ENCODE peak calls at places on chromosomes 7 and 10, in six cellular contexts. O, L, Y, D, R and F are unnamed samples.

GRCh38 chr7:29332875-29333482 is 138.4 kb downstream of the CHN2 start:
- DNase-seq in R (no peak), L (no peak), Y (no peak), O (no peak), D (no peak), F (no peak)

GRCh38 chr10:61456095-61456789 is 3.1 kb upstream of the TMEM26 start:
- DNase-seq in R (no peak), L (peak), O (no peak), Y (no peak), D (no peak), F (no peak)

GRCh38 chr7:134865001-134865845 is 85.8 kb downstream of the CALD1 start:
- DNase-seq in R (no peak), O (peak), Y (no peak), L (peak), D (no peak), F (no peak)

GRCh38 chr7:23712368-23713284 is 2.6 kb downstream of the STK31 start:
- DNase-seq in R (no peak), L (peak), Y (no peak), O (peak), D (no peak), F (peak)

GRCh38 chr10:80501913-80502521 is 35.7 kb upstream of the SH2D4B start:
- DNase-seq in O (peak), L (no peak), Y (no peak), R (no peak), D (no peak), F (no peak)

GRCh38 chr7:112006071-112006470 is 200.1 kb downstream of the DOCK4 start:
- DNase-seq in D (no peak), R (no peak), Y (no peak), O (no peak), L (no peak), F (no peak)

GRCh38 chr7:100166966-100167911 is 1.2 kb downstream of the GAL3ST4 start:
- DNase-seq in Y (no peak), D (no peak), L (no peak), O (no peak), R (no peak), F (no peak)

GRCh38 chr10:119602241-119603095 is 5.7 kb upstream of the TIAL1 start:
- DNase-seq in R (no peak), D (peak), O (peak), L (no peak), Y (no peak), F (no peak)

GRCh38 chr7:139673230-139673629 is 104.6 kb downstream of the HIPK2 start:
- DNase-seq in O (no peak), D (no peak), Y (no peak), R (no peak), L (no peak), F (no peak)

GRCh38 chr10:51530540-51530939 is 168.9 kb downstream of the CSTF2T start:
- DNase-seq in L (no peak), D (no peak), O (no peak), Y (no peak), R (no peak), F (no peak)

GRCh38 chr10:51528527-51528926 is 170.9 kb downstream of the CSTF2T start:
- DNase-seq in R (no peak), L (no peak), O (no peak), Y (no peak), D (no peak), F (no peak)

GRCh38 chr10:51527806-51528205 is 171.6 kb downstream of the CSTF2T start:
- DNase-seq in L (no peak), O (no peak), D (no peak), R (no peak), Y (no peak), F (no peak)

DNA sequence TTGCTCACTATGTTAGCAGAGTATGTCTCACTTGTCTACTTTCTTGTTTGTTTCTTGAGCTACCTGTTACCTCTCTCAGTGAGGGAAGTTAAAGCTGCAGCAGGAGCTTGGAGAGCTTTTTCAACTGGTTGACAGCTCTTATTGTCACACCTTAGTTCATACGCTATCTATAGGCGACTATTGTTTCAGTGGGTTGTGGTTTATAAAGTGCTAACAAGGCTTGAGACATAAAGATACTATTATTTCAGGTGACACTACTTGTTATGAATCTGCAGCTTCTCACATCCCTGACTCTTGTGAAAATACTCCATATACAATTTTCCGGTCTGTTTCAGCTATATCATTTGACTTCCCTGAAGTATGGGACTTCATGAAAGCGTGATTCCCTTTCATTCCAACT is 167.4 kb downstream of the CSTF2T start:
- DNase-seq in L (no peak), D (no peak), Y (no peak), R (no peak), O (no peak), F (no peak)
- H3K27ac ChIP-seq in L (no peak), D (no peak), Y (no peak), R (no peak), O (no peak), F (no peak)

DNA sequence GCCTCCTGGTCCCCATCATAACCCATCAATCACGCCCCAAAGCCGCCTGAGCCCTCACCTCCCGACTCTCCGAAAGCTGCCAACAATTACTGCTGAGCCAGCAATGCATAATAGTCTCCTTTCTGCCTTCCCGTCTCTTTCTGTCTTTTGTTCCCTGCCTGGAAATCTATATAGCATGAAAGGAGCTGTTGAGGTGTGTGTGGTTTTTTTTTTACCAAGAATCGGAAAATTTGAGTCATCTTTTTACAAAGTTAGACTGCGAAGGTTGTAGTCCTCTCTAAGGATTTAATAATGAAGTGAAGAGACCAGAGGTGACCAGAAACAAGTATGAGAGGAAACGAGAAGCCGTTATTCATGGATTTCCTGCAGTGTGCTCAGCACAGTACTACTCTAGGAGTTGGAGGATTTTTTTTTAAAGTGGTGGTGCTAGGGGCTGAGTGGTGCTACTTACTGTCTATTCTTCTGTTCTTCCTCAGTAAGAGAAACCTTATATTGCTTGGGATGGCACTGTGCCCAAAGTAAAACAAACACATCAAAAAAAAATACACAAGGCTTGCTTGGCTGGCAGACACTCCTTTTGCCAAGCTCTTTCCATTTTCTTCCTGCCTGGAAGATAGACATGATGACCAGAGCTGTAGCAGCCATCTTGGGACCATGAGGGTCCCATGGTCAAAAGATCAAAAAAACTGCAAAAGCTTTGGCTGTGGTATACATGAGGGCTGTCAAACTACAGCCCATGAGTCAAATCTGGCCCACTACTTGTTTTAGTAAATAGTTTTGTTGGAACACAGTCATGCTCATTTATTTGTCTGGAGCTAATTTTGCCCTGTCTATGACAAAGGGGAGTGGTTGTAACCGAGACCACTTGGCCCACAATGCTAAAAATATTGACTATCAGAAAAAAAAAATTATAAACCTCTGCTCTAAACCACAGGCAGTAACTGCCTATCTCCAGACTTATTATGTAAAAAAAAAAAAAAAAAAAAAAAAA is 37.3 kb downstream of the ASB13 start:
- DNase-seq in O (no peak), R (no peak), L (peak), Y (no peak), D (no peak), F (no peak)
- H3K27ac ChIP-seq in O (no peak), R (peak), L (peak), Y (peak), D (peak), F (no peak)

DNA sequence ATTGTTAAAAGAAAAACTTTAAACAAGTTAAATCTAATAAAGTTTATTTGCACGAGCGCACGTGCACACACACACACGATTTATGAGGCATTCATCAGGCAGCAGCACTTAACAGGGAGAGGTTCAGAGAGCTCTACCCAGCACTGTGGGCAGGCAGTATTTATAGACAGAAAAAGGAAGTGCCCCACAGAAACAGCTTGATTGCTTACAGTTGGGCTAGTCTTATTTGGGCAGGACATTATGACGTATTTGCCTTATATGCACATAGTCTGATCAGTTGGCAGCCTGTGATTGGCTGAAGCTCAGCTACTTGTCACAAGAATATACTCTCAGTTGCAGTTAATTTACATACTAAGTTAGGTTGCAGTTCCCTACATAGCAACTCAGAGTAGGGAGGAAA is 1.2 kb upstream of the SDHAF3 start:
- DNase-seq in D (peak), Y (no peak), O (no peak), R (no peak), L (no peak), F (no peak)
- H3K27ac ChIP-seq in D (no peak), Y (no peak), O (no peak), R (no peak), L (no peak), F (no peak)

GRCh38 chr7:20075415-20075814 is 141.8 kb downstream of the MACC1 start:
- DNase-seq in L (no peak), R (no peak), D (no peak), Y (no peak), O (no peak), F (no peak)

GRCh38 chr7:20075992-20076813 is 141.0 kb downstream of the MACC1 start:
- DNase-seq in O (no peak), L (no peak), Y (no peak), D (no peak), R (no peak), F (no peak)

DNA sequence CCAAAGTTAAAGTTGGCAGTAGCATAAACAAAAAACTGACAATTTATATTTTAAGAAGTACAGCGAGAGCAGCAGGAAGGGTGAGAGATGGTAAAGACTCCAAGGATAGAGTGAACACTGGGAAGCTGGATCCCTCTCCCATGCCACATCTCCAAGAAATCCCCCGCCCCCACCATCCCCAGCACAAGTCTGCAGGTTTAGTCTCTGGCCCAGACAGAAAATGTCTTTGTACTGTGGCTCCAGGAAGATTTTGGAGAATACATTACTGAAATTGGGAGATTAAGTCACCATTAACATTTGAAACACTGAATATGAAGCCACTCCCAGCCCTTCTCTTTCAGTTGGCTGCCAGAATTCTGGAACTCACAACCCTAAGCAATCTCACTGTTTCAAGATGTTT is 140.3 kb downstream of the MACC1 start:
- DNase-seq in D (no peak), L (no peak), Y (no peak), O (no peak), R (no peak), F (no peak)
- H3K27ac ChIP-seq in D (no peak), L (no peak), Y (no peak), O (no peak), R (no peak), F (no peak)

GRCh38 chr7:74272305-74273038 is 16.7 kb upstream of the CLIP2 start:
- DNase-seq in D (peak), Y (peak), L (peak), R (peak), O (peak), F (peak)
- H3K27ac ChIP-seq in D (peak), Y (peak), L (peak), R (peak), O (peak), F (peak)

DNA sequence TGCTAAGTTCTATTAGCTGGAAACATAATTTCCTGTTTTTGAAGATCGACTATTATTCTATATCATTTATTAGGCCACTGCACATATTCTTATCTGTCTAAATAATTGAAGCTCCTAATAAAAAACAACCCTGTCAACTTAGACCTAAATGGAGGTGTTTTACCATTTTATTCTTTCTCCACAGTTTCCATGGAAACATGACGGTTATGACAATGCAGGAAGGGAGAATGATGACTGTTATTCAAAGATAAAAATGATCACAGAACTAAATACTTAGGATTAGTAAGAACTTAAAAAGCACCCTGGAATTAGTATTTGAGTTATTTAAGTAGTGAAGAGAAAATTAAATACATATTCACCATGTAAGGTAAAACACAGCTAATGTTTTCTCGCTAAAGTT is 119.9 kb upstream of the DKK1 start:
- DNase-seq in Y (no peak), L (no peak), R (no peak), O (no peak), D (no peak), F (no peak)
- H3K27ac ChIP-seq in Y (no peak), L (no peak), R (no peak), O (no peak), D (no peak), F (no peak)

DNA sequence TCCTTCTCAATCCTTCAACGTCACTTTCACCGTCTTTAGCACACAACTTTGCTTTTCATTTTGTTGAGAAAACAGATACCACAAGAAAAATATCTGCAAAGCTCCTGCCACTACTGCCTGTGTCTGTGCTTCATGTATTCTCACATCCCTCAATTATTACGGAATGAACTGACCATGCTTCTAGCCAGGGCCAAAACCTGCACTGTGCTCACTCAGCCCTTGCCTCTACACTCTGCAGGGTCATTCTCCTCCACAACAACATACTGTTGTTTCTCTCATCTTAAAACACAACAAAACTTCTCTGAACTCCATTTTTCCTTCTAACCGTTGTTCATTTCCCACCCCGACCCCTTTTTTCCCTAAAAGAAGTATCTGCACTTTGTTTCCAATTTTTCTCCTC is 29.5 kb downstream of the BMPR1A start:
- DNase-seq in D (no peak), R (no peak), L (no peak), O (no peak), Y (no peak), F (no peak)
- H3K27ac ChIP-seq in D (peak), R (peak), L (no peak), O (no peak), Y (no peak), F (no peak)

DNA sequence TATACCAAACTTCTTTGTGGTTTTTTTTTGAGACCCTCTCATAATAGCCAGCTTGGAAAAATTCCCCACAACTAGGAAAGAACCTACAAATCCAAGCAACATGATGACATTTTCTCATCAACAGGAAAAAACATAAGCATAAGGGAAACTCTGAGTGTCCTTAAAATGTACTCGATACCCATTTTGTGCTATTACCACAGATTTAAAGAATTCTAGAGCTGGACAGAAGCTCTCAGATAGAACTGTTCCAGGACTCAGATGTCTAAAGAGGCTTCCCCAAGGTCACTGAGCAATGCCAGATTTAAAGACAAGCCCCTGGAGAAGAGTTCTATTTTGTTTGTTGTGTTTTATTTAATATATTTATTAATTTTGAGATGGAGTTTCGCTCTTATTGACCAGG is 214.9 kb upstream of the KLF14 start:
- DNase-seq in D (no peak), R (no peak), Y (no peak), O (no peak), L (no peak), F (no peak)
- H3K27ac ChIP-seq in D (no peak), R (no peak), Y (no peak), O (no peak), L (no peak), F (no peak)

GRCh38 chr10:16765532-16766365 is 51.5 kb downstream of the RSU1 start:
- DNase-seq in D (no peak), L (no peak), Y (no peak), O (no peak), R (no peak), F (no peak)

GRCh38 chr10:16770141-16770540 is 47.1 kb downstream of the RSU1 start:
- DNase-seq in D (no peak), R (no peak), Y (no peak), O (no peak), L (no peak), F (no peak)

GRCh38 chr10:16768702-16769101 is 48.5 kb downstream of the RSU1 start:
- DNase-seq in O (no peak), R (no peak), L (no peak), D (no peak), Y (no peak), F (no peak)

GRCh38 chr10:16773334-16773733 is 43.9 kb downstream of the RSU1 start:
- DNase-seq in R (no peak), L (no peak), Y (no peak), O (no peak), D (no peak), F (no peak)

DNA sequence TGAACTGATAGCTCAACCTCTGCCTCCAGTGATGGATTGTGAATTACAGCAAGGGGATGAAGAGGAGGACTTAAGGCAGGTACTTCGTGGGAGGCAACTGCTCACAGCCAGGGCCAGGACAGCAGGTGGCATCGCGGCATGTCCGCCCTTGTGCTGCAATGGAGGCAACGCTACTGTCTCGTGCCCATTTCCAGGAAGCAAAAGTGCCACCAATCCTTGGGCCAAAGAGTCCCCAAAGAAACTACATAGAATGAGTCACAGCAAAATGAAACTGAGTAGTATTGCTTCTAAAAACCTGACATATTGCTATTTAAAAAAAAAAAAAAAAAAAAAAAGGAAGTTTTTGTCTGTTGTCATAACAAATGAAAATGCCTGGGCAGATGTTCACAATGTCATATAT is 46.6 kb downstream of the RSU1 start:
- DNase-seq in Y (no peak), L (no peak), D (no peak), R (no peak), O (no peak), F (no peak)
- H3K27ac ChIP-seq in Y (no peak), L (no peak), D (no peak), R (no peak), O (no peak), F (no peak)